ENCODE peak calls at places on chromosomes 3 and 15, in ten cellular contexts. One of them, this sample, is unnamed.

GRCh38 chr3:195256639-195257453 is 14.1 kb downstream of the XXYLT1 start:
- DNase-seq in sigmoid colon: no peak
- DNase-seq in CD8-positive, alpha-beta memory T cell: no peak
- DNase-seq in kidney: no peak
- DNase-seq in effector memory CD4-positive, alpha-beta T cell: no peak
- DNase-seq in foreskin fibroblast: no peak
- DNase-seq in LNCaP clone FGC: no peak
- DNase-seq in brain microvascular endothelial cell: no peak
- DNase-seq in tibial artery: peak
- DNase-seq in AG04449: no peak
- DNase-seq in this sample: no peak

GRCh38 chr3:107206141-107206540 is 171.1 kb upstream of the CCDC54 start:
- DNase-seq in effector memory CD4-positive, alpha-beta T cell: no peak
- DNase-seq in CD8-positive, alpha-beta memory T cell: no peak
- DNase-seq in tibial artery: no peak
- DNase-seq in foreskin fibroblast: no peak
- DNase-seq in brain microvascular endothelial cell: peak
- DNase-seq in LNCaP clone FGC: no peak
- DNase-seq in AG04449: no peak
- DNase-seq in sigmoid colon: no peak
- DNase-seq in kidney: no peak
- DNase-seq in this sample: peak

GRCh38 chr3:195931582-195932273 is 23.4 kb upstream of the TNK2 start:
- DNase-seq in effector memory CD4-positive, alpha-beta T cell: no peak
- DNase-seq in kidney: no peak
- DNase-seq in brain microvascular endothelial cell: no peak
- DNase-seq in sigmoid colon: peak
- DNase-seq in foreskin fibroblast: no peak
- DNase-seq in LNCaP clone FGC: no peak
- DNase-seq in tibial artery: peak
- DNase-seq in AG04449: no peak
- DNase-seq in CD8-positive, alpha-beta memory T cell: no peak
- DNase-seq in this sample: no peak

GRCh38 chr3:40971191-40972168 is 227.8 kb upstream of the CTNNB1 start:
- DNase-seq in AG04449: peak
- DNase-seq in tibial artery: peak
- DNase-seq in effector memory CD4-positive, alpha-beta T cell: no peak
- DNase-seq in sigmoid colon: peak
- DNase-seq in kidney: peak
- DNase-seq in foreskin fibroblast: peak
- DNase-seq in CD8-positive, alpha-beta memory T cell: no peak
- DNase-seq in LNCaP clone FGC: no peak
- DNase-seq in brain microvascular endothelial cell: peak
- DNase-seq in this sample: peak

GRCh38 chr15:69515508-69516290 is 63.1 kb downstream of the RPLP1 start:
- DNase-seq in CD8-positive, alpha-beta memory T cell: no peak
- DNase-seq in brain microvascular endothelial cell: no peak
- DNase-seq in AG04449: no peak
- DNase-seq in effector memory CD4-positive, alpha-beta T cell: no peak
- DNase-seq in kidney: no peak
- DNase-seq in sigmoid colon: no peak
- DNase-seq in tibial artery: peak
- DNase-seq in LNCaP clone FGC: no peak
- DNase-seq in foreskin fibroblast: no peak
- DNase-seq in this sample: no peak

GRCh38 chr3:34183581-34184313 is 385.3 kb downstream of the PDCD6IP start:
- DNase-seq in LNCaP clone FGC: no peak
- DNase-seq in sigmoid colon: no peak
- DNase-seq in brain microvascular endothelial cell: no peak
- DNase-seq in tibial artery: no peak
- DNase-seq in CD8-positive, alpha-beta memory T cell: no peak
- DNase-seq in AG04449: no peak
- DNase-seq in foreskin fibroblast: no peak
- DNase-seq in kidney: no peak
- DNase-seq in effector memory CD4-positive, alpha-beta T cell: no peak
- DNase-seq in this sample: no peak

GRCh38 chr3:15107075-15107947 is 8.4 kb upstream of the RBSN start:
- DNase-seq in tibial artery: no peak
- DNase-seq in LNCaP clone FGC: no peak
- DNase-seq in kidney: no peak
- DNase-seq in CD8-positive, alpha-beta memory T cell: no peak
- DNase-seq in brain microvascular endothelial cell: no peak
- DNase-seq in sigmoid colon: no peak
- DNase-seq in foreskin fibroblast: no peak
- DNase-seq in AG04449: no peak
- DNase-seq in effector memory CD4-positive, alpha-beta T cell: no peak
- DNase-seq in this sample: no peak

GRCh38 chr3:195748661-195749060 is 27.9 kb downstream of the MUC20 start:
- DNase-seq in LNCaP clone FGC: no peak
- DNase-seq in kidney: peak
- DNase-seq in CD8-positive, alpha-beta memory T cell: no peak
- DNase-seq in sigmoid colon: no peak
- DNase-seq in foreskin fibroblast: no peak
- DNase-seq in effector memory CD4-positive, alpha-beta T cell: no peak
- DNase-seq in tibial artery: no peak
- DNase-seq in AG04449: no peak
- DNase-seq in brain microvascular endothelial cell: no peak
- DNase-seq in this sample: no peak

GRCh38 chr3:100957407-100958100 is 35.7 kb downstream of the ABI3BP start:
- DNase-seq in kidney: no peak
- DNase-seq in foreskin fibroblast: peak
- DNase-seq in tibial artery: no peak
- DNase-seq in CD8-positive, alpha-beta memory T cell: no peak
- DNase-seq in AG04449: peak
- DNase-seq in effector memory CD4-positive, alpha-beta T cell: no peak
- DNase-seq in sigmoid colon: no peak
- DNase-seq in brain microvascular endothelial cell: peak
- DNase-seq in LNCaP clone FGC: no peak
- DNase-seq in this sample: no peak

GRCh38 chr3:49266410-49267170 is 10.4 kb downstream of the C3orf62 start:
- DNase-seq in effector memory CD4-positive, alpha-beta T cell: no peak
- DNase-seq in AG04449: no peak
- DNase-seq in foreskin fibroblast: no peak
- DNase-seq in sigmoid colon: no peak
- DNase-seq in kidney: no peak
- DNase-seq in brain microvascular endothelial cell: no peak
- DNase-seq in CD8-positive, alpha-beta memory T cell: no peak
- DNase-seq in tibial artery: no peak
- DNase-seq in LNCaP clone FGC: no peak
- DNase-seq in this sample: no peak

GRCh38 chr15:34753236-34753894 is 1.4 kb downstream of the GJD2 start:
- DNase-seq in LNCaP clone FGC: peak
- DNase-seq in brain microvascular endothelial cell: peak
- DNase-seq in CD8-positive, alpha-beta memory T cell: no peak
- DNase-seq in AG04449: peak
- DNase-seq in foreskin fibroblast: peak
- DNase-seq in sigmoid colon: no peak
- DNase-seq in tibial artery: no peak
- DNase-seq in kidney: no peak
- DNase-seq in effector memory CD4-positive, alpha-beta T cell: no peak
- DNase-seq in this sample: no peak

GRCh38 chr3:143849854-143850549 is 1.7 kb upstream of the SLC9A9 start:
- DNase-seq in foreskin fibroblast: peak
- DNase-seq in tibial artery: no peak
- DNase-seq in brain microvascular endothelial cell: peak
- DNase-seq in LNCaP clone FGC: no peak
- DNase-seq in sigmoid colon: no peak
- DNase-seq in AG04449: peak
- DNase-seq in kidney: no peak
- DNase-seq in effector memory CD4-positive, alpha-beta T cell: no peak
- DNase-seq in CD8-positive, alpha-beta memory T cell: no peak
- DNase-seq in this sample: no peak

DNA sequence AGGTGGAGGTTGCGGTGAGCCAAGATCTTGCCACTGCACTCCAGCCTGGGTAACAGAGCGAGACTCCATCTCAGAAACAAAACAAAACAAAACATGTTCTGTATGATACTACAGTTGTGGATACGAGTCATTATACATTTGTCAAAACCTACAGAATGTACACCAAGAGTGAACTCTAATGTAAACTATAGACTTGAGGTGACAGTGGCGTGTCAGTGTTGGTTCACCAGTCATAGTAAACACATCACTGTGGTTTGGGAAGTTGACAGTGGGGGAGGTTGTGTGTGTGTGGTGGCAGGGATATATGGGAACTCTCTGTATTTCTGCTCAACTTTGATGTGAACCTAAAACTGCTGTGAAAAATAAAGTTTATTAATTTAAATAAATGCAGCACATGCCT is 33.0 kb upstream of the GNB5 start:
- DNase-seq in CD8-positive, alpha-beta memory T cell: no peak
- DNase-seq in AG04449: no peak
- DNase-seq in effector memory CD4-positive, alpha-beta T cell: no peak
- DNase-seq in foreskin fibroblast: no peak
- DNase-seq in tibial artery: no peak
- DNase-seq in kidney: no peak
- DNase-seq in LNCaP clone FGC: no peak
- DNase-seq in brain microvascular endothelial cell: no peak
- DNase-seq in sigmoid colon: no peak
- DNase-seq in this sample: no peak
- H3K4me3 ChIP-seq in CD8-positive, alpha-beta memory T cell: no peak
- H3K4me3 ChIP-seq in AG04449: no peak
- H3K4me3 ChIP-seq in effector memory CD4-positive, alpha-beta T cell: no peak
- H3K4me3 ChIP-seq in foreskin fibroblast: no peak
- H3K4me3 ChIP-seq in tibial artery: no peak
- H3K4me3 ChIP-seq in kidney: no peak
- H3K4me3 ChIP-seq in LNCaP clone FGC: no peak
- H3K4me3 ChIP-seq in brain microvascular endothelial cell: no peak
- H3K4me3 ChIP-seq in sigmoid colon: no peak
- H3K4me3 ChIP-seq in this sample: peak

GRCh38 chr15:58331562-58331902 is 100.3 kb upstream of the LIPC start:
- DNase-seq in foreskin fibroblast: no peak
- DNase-seq in effector memory CD4-positive, alpha-beta T cell: no peak
- DNase-seq in tibial artery: no peak
- DNase-seq in sigmoid colon: no peak
- DNase-seq in AG04449: no peak
- DNase-seq in CD8-positive, alpha-beta memory T cell: no peak
- DNase-seq in kidney: no peak
- DNase-seq in brain microvascular endothelial cell: no peak
- DNase-seq in LNCaP clone FGC: no peak
- DNase-seq in this sample: no peak

GRCh38 chr15:58332676-58333400 is 99.0 kb upstream of the LIPC start:
- DNase-seq in LNCaP clone FGC: peak
- DNase-seq in foreskin fibroblast: peak
- DNase-seq in tibial artery: no peak
- DNase-seq in kidney: no peak
- DNase-seq in effector memory CD4-positive, alpha-beta T cell: no peak
- DNase-seq in AG04449: peak
- DNase-seq in CD8-positive, alpha-beta memory T cell: no peak
- DNase-seq in sigmoid colon: no peak
- DNase-seq in brain microvascular endothelial cell: peak
- DNase-seq in this sample: no peak

GRCh38 chr15:58330468-58330793 is 101.4 kb upstream of the LIPC start:
- DNase-seq in kidney: no peak
- DNase-seq in foreskin fibroblast: no peak
- DNase-seq in AG04449: no peak
- DNase-seq in CD8-positive, alpha-beta memory T cell: no peak
- DNase-seq in sigmoid colon: no peak
- DNase-seq in effector memory CD4-positive, alpha-beta T cell: no peak
- DNase-seq in LNCaP clone FGC: no peak
- DNase-seq in brain microvascular endothelial cell: no peak
- DNase-seq in tibial artery: no peak
- DNase-seq in this sample: no peak

GRCh38 chr15:58330836-58331561 is 100.8 kb upstream of the LIPC start:
- DNase-seq in tibial artery: no peak
- DNase-seq in CD8-positive, alpha-beta memory T cell: no peak
- DNase-seq in kidney: no peak
- DNase-seq in foreskin fibroblast: peak
- DNase-seq in LNCaP clone FGC: no peak
- DNase-seq in AG04449: no peak
- DNase-seq in effector memory CD4-positive, alpha-beta T cell: no peak
- DNase-seq in brain microvascular endothelial cell: no peak
- DNase-seq in sigmoid colon: no peak
- DNase-seq in this sample: peak

GRCh38 chr15:58331903-58332675 is 99.7 kb upstream of the LIPC start:
- DNase-seq in CD8-positive, alpha-beta memory T cell: peak
- DNase-seq in foreskin fibroblast: peak
- DNase-seq in effector memory CD4-positive, alpha-beta T cell: peak
- DNase-seq in LNCaP clone FGC: peak
- DNase-seq in kidney: peak
- DNase-seq in sigmoid colon: peak
- DNase-seq in AG04449: peak
- DNase-seq in tibial artery: peak
- DNase-seq in brain microvascular endothelial cell: peak
- DNase-seq in this sample: peak
- H3K4me3 ChIP-seq in CD8-positive, alpha-beta memory T cell: no peak
- H3K4me3 ChIP-seq in foreskin fibroblast: peak
- H3K4me3 ChIP-seq in effector memory CD4-positive, alpha-beta T cell: no peak
- H3K4me3 ChIP-seq in LNCaP clone FGC: peak
- H3K4me3 ChIP-seq in kidney: peak
- H3K4me3 ChIP-seq in sigmoid colon: peak
- H3K4me3 ChIP-seq in AG04449: no peak
- H3K4me3 ChIP-seq in tibial artery: peak
- H3K4me3 ChIP-seq in brain microvascular endothelial cell: peak
- H3K4me3 ChIP-seq in this sample: peak

GRCh38 chr3:29639621-29640290 is 358.9 kb downstream of the RBMS3 start:
- DNase-seq in effector memory CD4-positive, alpha-beta T cell: no peak
- DNase-seq in LNCaP clone FGC: no peak
- DNase-seq in tibial artery: no peak
- DNase-seq in sigmoid colon: no peak
- DNase-seq in CD8-positive, alpha-beta memory T cell: no peak
- DNase-seq in foreskin fibroblast: no peak
- DNase-seq in AG04449: no peak
- DNase-seq in brain microvascular endothelial cell: no peak
- DNase-seq in kidney: no peak
- DNase-seq in this sample: no peak
- H3K4me3 ChIP-seq in effector memory CD4-positive, alpha-beta T cell: no peak
- H3K4me3 ChIP-seq in LNCaP clone FGC: no peak
- H3K4me3 ChIP-seq in tibial artery: no peak
- H3K4me3 ChIP-seq in sigmoid colon: no peak
- H3K4me3 ChIP-seq in CD8-positive, alpha-beta memory T cell: no peak
- H3K4me3 ChIP-seq in foreskin fibroblast: no peak
- H3K4me3 ChIP-seq in AG04449: no peak
- H3K4me3 ChIP-seq in brain microvascular endothelial cell: no peak
- H3K4me3 ChIP-seq in kidney: no peak
- H3K4me3 ChIP-seq in this sample: no peak

DNA sequence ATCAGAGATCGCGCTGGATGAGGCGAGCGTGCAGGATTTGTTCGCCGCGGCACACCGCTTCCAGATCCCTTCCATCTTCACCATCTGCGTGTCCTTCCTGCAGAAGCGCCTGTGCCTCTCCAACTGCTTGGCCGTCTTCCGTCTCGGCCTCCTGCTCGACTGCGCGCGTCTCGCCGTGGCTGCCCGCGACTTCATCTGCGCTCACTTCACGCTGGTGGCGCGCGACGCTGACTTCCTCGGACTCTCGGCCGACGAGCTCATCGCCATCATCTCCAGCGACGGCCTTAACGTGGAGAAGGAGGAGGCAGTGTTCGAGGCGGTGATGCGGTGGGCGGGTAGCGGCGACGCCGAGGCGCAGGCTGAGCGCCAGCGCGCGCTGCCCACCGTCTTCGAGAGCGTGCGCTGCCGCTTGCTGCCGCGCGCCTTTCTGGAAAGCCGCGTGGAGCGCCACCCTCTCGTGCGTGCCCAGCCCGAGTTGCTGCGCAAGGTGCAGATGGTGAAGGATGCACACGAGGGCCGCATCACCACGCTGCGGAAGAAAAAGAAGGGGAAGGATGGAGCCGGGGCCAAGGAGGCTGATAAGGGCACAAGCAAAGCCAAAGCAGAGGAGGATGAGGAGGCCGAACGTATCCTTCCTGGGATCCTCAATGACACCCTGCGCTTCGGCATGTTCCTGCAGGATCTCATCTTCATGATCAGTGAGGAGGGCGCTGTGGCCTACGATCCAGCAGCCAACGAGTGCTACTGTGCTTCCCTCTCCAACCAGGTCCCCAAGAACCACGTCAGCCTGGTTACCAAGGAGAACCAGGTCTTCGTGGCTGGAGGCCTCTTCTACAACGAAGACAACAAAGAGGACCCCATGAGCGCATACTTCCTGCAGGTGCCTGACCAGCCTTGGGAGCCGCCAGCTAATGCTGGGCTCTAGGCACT is 819 bp downstream of the KLHL40 start:
- DNase-seq in foreskin fibroblast: no peak
- DNase-seq in tibial artery: peak
- DNase-seq in AG04449: no peak
- DNase-seq in kidney: peak
- DNase-seq in LNCaP clone FGC: no peak
- DNase-seq in sigmoid colon: peak
- DNase-seq in brain microvascular endothelial cell: no peak
- DNase-seq in effector memory CD4-positive, alpha-beta T cell: no peak
- DNase-seq in CD8-positive, alpha-beta memory T cell: no peak
- DNase-seq in this sample: no peak
- H3K4me3 ChIP-seq in foreskin fibroblast: peak
- H3K4me3 ChIP-seq in tibial artery: peak
- H3K4me3 ChIP-seq in AG04449: peak
- H3K4me3 ChIP-seq in kidney: no peak
- H3K4me3 ChIP-seq in LNCaP clone FGC: no peak
- H3K4me3 ChIP-seq in sigmoid colon: peak
- H3K4me3 ChIP-seq in brain microvascular endothelial cell: no peak
- H3K4me3 ChIP-seq in effector memory CD4-positive, alpha-beta T cell: no peak
- H3K4me3 ChIP-seq in CD8-positive, alpha-beta memory T cell: no peak
- H3K4me3 ChIP-seq in this sample: no peak

This sample was measured in OCI-LY7.